ENCODE peak calls at places on chromosomes 4 and X, in nine cellular contexts. X, V, D, G, E, R, W, C and N are unnamed samples.

GRCh38 chrX:13252726-13253125 is 67.1 kb downstream of the ATXN3L start:
- DNase-seq in W (no peak), V (no peak), X (no peak), R (no peak), D (no peak), E (no peak), C (no peak), G (no peak), N (no peak)

GRCh38 chrX:152637649-152638442 is at the start of gene GABRQ:
- DNase-seq in X (no peak), C (peak), R (no peak), D (no peak), G (peak), V (peak), E (no peak), W (no peak), N (no peak)

GRCh38 chr4:13656569-13656988 is 29.1 kb upstream of the BOD1L1 start:
- DNase-seq in R (peak), V (peak), E (peak), D (peak), C (no peak), G (peak), W (no peak), X (peak), N (peak)

GRCh38 chr4:83548151-83548905 is 12.4 kb downstream of the GPAT3 start:
- DNase-seq in R (peak), W (no peak), D (no peak), G (peak), C (peak), E (peak), X (peak), V (no peak), N (no peak)

GRCh38 chrX:154018518-154019060 is 1.1 kb downstream of the IRAK1 start:
- DNase-seq in D (no peak), R (no peak), E (no peak), W (no peak), C (no peak), X (no peak), G (no peak), V (no peak), N (no peak)

GRCh38 chr4:30718889-30719252 is 1.3 kb upstream of the PCDH7 start:
- DNase-seq in E (no peak), R (no peak), V (no peak), G (no peak), D (no peak), X (no peak), C (no peak), W (no peak), N (no peak)

GRCh38 chrX:24190500-24191156 is 41.1 kb downstream of the ZFX start:
- DNase-seq in V (no peak), C (no peak), W (no peak), R (no peak), X (no peak), G (no peak), D (no peak), E (no peak), N (no peak)

GRCh38 chr4:35175894-35176293 is 1068.4 kb downstream of the ARAP2 start:
- DNase-seq in V (no peak), D (no peak), W (no peak), X (no peak), C (no peak), G (no peak), R (no peak), E (no peak), N (no peak)

GRCh38 chr4:107834241-107834856 is 9.6 kb downstream of the SGMS2 start:
- DNase-seq in V (no peak), R (no peak), D (no peak), G (no peak), C (no peak), E (no peak), X (no peak), W (no peak), N (no peak)